ENCODE peak calls at places on chromosomes 5 and 9, in four cellular contexts. H, Z, G and S are unnamed samples.

GRCh38 chr5:145791866-145792265 is 43.3 kb downstream of the PRELID2 start:
- DNase-seq in H (no peak), Z (no peak), G (no peak), S (no peak)

GRCh38 chr5:57549546-57549945 is 66.9 kb upstream of the ACTBL2 start:
- DNase-seq in H (no peak), Z (no peak), G (no peak), S (no peak)

GRCh38 chr5:1368236-1368635 is 23.3 kb upstream of the CLPTM1L start:
- DNase-seq in H (no peak), Z (no peak), G (no peak), S (no peak)

GRCh38 chr9:89661391-89661949 is 56.7 kb downstream of the GADD45G start:
- DNase-seq in H (no peak), Z (peak), G (no peak), S (peak)

GRCh38 chr9:32069169-32069813 is 315.2 kb upstream of the ACO1 start:
- DNase-seq in H (no peak), Z (no peak), G (no peak), S (no peak)

GRCh38 chr5:21680196-21680595 is 1172.9 kb downstream of the CDH12 start:
- DNase-seq in H (no peak), Z (peak), G (peak), S (no peak)

GRCh38 chr9:4740373-4740622 is 704 bp downstream of the AK3 start:
- DNase-seq in H (no peak), Z (no peak), G (no peak), S (no peak)

GRCh38 chr9:117494401-117495130 is 79.7 kb upstream of the ASTN2 start:
- DNase-seq in H (no peak), Z (no peak), G (no peak), S (no peak)

GRCh38 chr9:128149001-128149701 is at the start of gene LCN2:
- DNase-seq in H (no peak), Z (no peak), G (peak), S (peak)

GRCh38 chr9:122087406-122088200 is 5.5 kb downstream of the TTLL11 start:
- DNase-seq in H (peak), Z (peak), G (no peak), S (no peak)

GRCh38 chr5:163564321-163564924 is 59.0 kb downstream of the MAT2B start:
- DNase-seq in H (peak), Z (peak), G (no peak), S (peak)

GRCh38 chr5:6732634-6733410 is 19.6 kb downstream of the TENT4A start:
- DNase-seq in H (no peak), Z (peak), G (peak), S (no peak)

GRCh38 chr9:113598451-113598850 is 134.9 kb downstream of the RGS3 start:
- DNase-seq in H (no peak), Z (no peak), G (no peak), S (no peak)

GRCh38 chr9:73995836-73996235 is 501.3 kb upstream of the RORB start:
- DNase-seq in H (no peak), Z (no peak), G (no peak), S (no peak)

GRCh38 chr5:171397599-171397998 is 9.9 kb downstream of the NPM1 start:
- DNase-seq in H (no peak), Z (no peak), G (no peak), S (no peak)

GRCh38 chr5:177098103-177098771 is 11.5 kb downstream of the FGFR4 start:
- DNase-seq in H (no peak), Z (no peak), G (no peak), S (no peak)

GRCh38 chr5:89878140-89878570 is 531.4 kb downstream of the CETN3 start:
- DNase-seq in H (no peak), Z (peak), G (peak), S (no peak)

GRCh38 chr5:25128606-25129005 is 483.8 kb upstream of the CDH10 start:
- DNase-seq in H (no peak), Z (no peak), G (no peak), S (no peak)

GRCh38 chr9:136059851-136060670 is 35.0 kb downstream of the NACC2 start:
- DNase-seq in H (peak), Z (peak), G (no peak), S (no peak)

GRCh38 chr5:154405078-154405792 is 40.6 kb upstream of the SAP30L start:
- DNase-seq in H (peak), Z (peak), G (no peak), S (peak)

GRCh38 chr5:171623551-171624097 is 162.0 kb upstream of the SMIM23 start:
- DNase-seq in H (no peak), Z (no peak), G (no peak), S (no peak)

GRCh38 chr9:95462419-95463121 is 54.2 kb downstream of the PTCH1 start:
- DNase-seq in H (peak), Z (peak), G (peak), S (peak)

GRCh38 chr5:86909461-86909881 is 291.7 kb downstream of the COX7C start:
- DNase-seq in H (no peak), Z (peak), G (peak), S (no peak)

GRCh38 chr9:126856326-126856877 is 4.0 kb upstream of the ZBTB34 start:
- DNase-seq in H (no peak), Z (no peak), G (no peak), S (no peak)

GRCh38 chr5:78339591-78340450 is 20.6 kb upstream of the SCAMP1 start:
- DNase-seq in H (no peak), Z (no peak), G (no peak), S (no peak)

GRCh38 chr5:171592741-171593140 is 173.3 kb downstream of the FGF18 start:
- DNase-seq in H (no peak), Z (peak), G (no peak), S (no peak)

GRCh38 chr9:136252281-136252680 is 6.7 kb upstream of the QSOX2 start:
- DNase-seq in H (no peak), Z (no peak), G (no peak), S (no peak)

GRCh38 chr5:54792611-54793404 is 192.6 kb downstream of the ESM1 start:
- DNase-seq in H (no peak), Z (peak), G (no peak), S (no peak)

GRCh38 chr5:53099546-53099945 is 10.0 kb downstream of the MOCS2 start:
- DNase-seq in H (no peak), Z (peak), G (no peak), S (no peak)

GRCh38 chr5:72134226-72134625 is 27.0 kb downstream of the MAP1B start:
- DNase-seq in H (no peak), Z (peak), G (no peak), S (no peak)

GRCh38 chr5:102937916-102938315 is 182.0 kb downstream of the GIN1 start:
- DNase-seq in H (no peak), Z (peak), G (no peak), S (no peak)

GRCh38 chr5:131109540-131110255 is 55.4 kb downstream of the HINT1 start:
- DNase-seq in H (no peak), Z (peak), G (no peak), S (no peak)

GRCh38 chr5:43357067-43357466 is 43.9 kb upstream of the HMGCS1 start:
- DNase-seq in H (no peak), Z (no peak), G (no peak), S (no peak)

GRCh38 chr9:79701651-79702050 is 129.9 kb downstream of the TLE4 start:
- DNase-seq in H (peak), Z (peak), G (no peak), S (peak)

GRCh38 chr5:137201876-137202275 is 297.2 kb downstream of the SPOCK1 start:
- DNase-seq in H (peak), Z (peak), G (no peak), S (no peak)

GRCh38 chr9:20815923-20816703 is 132.1 kb downstream of the FOCAD start:
- DNase-seq in H (no peak), Z (no peak), G (no peak), S (no peak)

GRCh38 chr9:34896112-34896511 is 62.0 kb upstream of the PHF24 start:
- DNase-seq in H (no peak), Z (no peak), G (no peak), S (no peak)

GRCh38 chr9:34898846-34899245 is 59.2 kb upstream of the PHF24 start:
- DNase-seq in H (no peak), Z (no peak), G (no peak), S (no peak)

DNA sequence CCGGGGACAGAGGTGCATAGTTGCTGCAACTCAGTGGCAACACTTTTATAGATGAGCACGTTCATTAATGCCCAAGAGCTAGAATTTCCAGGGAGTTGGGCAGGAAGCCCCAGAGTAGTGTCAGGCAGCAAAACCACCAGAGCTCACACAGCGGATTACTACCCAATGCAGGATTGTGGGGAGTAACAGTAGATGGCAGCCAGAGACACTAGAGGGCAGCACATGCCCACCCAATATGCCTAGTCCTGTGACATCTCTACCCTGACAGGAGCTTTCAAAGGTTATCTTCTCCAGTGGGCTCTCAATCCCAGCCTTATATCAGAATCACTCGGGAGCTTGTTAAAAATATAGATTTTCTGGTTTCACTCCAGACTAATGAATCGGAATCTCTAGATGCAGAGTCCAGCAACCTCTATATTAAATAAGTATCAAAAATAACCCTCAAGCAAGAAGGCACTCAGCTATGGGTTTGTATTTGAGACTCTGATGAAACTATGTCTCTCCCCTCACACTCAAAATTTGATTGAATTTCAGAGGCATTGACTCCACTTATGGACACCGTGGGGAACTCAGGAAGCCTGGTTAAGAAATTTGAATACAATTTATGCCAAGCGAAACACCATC is 58.4 kb upstream of the PHF24 start:
- DNase-seq in H (peak), Z (peak), G (no peak), S (peak)
- H3K27ac ChIP-seq in H (no peak), Z (no peak), G (no peak), S (no peak)

GRCh38 chr5:141492168-141492885 is 3.4 kb downstream of the PCDHGC5 start:
- DNase-seq in H (no peak), Z (no peak), G (no peak), S (no peak)
- H3K27ac ChIP-seq in H (no peak), Z (no peak), G (no peak), S (no peak)

GRCh38 chr5:149799119-149799623 is 69.1 kb downstream of the PPARGC1B start:
- DNase-seq in H (peak), Z (peak), G (peak), S (peak)

GRCh38 chr5:149798466-149798865 is 68.4 kb downstream of the PPARGC1B start:
- DNase-seq in H (no peak), Z (no peak), G (no peak), S (no peak)

GRCh38 chr5:149796836-149797235 is 66.7 kb downstream of the PPARGC1B start:
- DNase-seq in H (no peak), Z (no peak), G (no peak), S (no peak)

GRCh38 chr5:149796025-149796424 is 65.9 kb downstream of the PPARGC1B start:
- DNase-seq in H (no peak), Z (no peak), G (no peak), S (no peak)

DNA sequence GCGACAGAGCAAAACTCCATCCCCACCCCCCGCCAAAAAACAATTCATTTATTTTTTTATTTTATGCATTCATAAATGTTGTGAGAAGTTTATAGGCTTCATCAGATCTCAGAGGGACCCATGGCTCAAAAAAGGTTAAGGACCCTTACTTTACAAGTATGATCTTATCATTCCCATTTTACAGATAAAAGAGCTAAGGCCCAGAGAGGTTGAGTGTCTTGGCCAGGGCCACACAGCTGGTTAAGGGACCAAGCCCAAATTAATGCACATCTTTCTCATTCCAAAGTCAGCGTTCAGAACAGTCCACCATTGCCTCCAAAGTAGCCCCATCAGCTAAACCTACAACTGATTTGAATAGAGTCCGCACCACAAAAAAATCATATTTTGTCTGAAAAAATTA is 67.8 kb downstream of the PPARGC1B start:
- DNase-seq in H (no peak), Z (no peak), G (no peak), S (no peak)
- H3K27ac ChIP-seq in H (no peak), Z (no peak), G (no peak), S (peak)

GRCh38 chr5:74326571-74327338 is 313.8 kb downstream of the ENC1 start:
- DNase-seq in H (peak), Z (peak), G (peak), S (peak)

GRCh38 chr5:74327339-74327685 is 313.2 kb downstream of the ENC1 start:
- DNase-seq in H (no peak), Z (no peak), G (no peak), S (no peak)

GRCh38 chr5:74324556-74324955 is 316.0 kb downstream of the ENC1 start:
- DNase-seq in H (no peak), Z (no peak), G (no peak), S (no peak)

GRCh38 chr5:74328221-74328630 is 312.3 kb downstream of the ENC1 start:
- DNase-seq in H (no peak), Z (no peak), G (no peak), S (no peak)

GRCh38 chr5:74325866-74326265 is 314.7 kb downstream of the ENC1 start:
- DNase-seq in H (no peak), Z (peak), G (peak), S (no peak)
- H3K27ac ChIP-seq in H (no peak), Z (no peak), G (peak), S (no peak)

GRCh38 chr5:148966937-148967336 is 95.9 kb downstream of the SH3TC2 start:
- DNase-seq in H (no peak), Z (no peak), G (no peak), S (no peak)
- H3K27ac ChIP-seq in H (peak), Z (peak), G (peak), S (no peak)